ENCODE peak calls at places on chromosomes 16 and 17, in five cellular contexts. J is body of pancreas, H is A549, E is IMR-90, U is uterus. K is an unnamed sample. For H3K9me3, the result is how much of the 10 kb centered on the place peaks cover.

GRCh38 chr17:31740611-31741082 is 118.4 kb downstream of the COPRS start:
- DNase-seq in J (no peak), U (no peak), E (peak), H (no peak), K (no peak)

GRCh38 chr17:1697681-1698080 is 12.5 kb downstream of the TLCD2 start:
- DNase-seq in J (no peak), E (no peak), U (no peak), H (no peak), K (no peak)

GRCh38 chr17:55563363-55563762 is 52.1 kb upstream of the SMIM36 start:
- DNase-seq in U (no peak), E (no peak), H (no peak), J (no peak), K (no peak)

GRCh38 chr17:45413498-45413923 is 19.2 kb downstream of the ARHGAP27 start:
- DNase-seq in E (no peak), J (peak), U (no peak), H (no peak), K (peak)

GRCh38 chr16:29765167-29766032 is 12.7 kb upstream of the ZG16 start:
- DNase-seq in U (no peak), E (no peak), H (no peak), J (peak), K (no peak)

GRCh38 chr16:78742501-78743283 is 643.2 kb downstream of the WWOX start:
- DNase-seq in U (no peak), J (peak), H (no peak), E (peak), K (no peak)

GRCh38 chr17:1043601-1044251 is 46.8 kb downstream of the TIMM22 start:
- DNase-seq in J (no peak), U (peak), E (no peak), H (no peak), K (peak)

GRCh38 chr16:49641250-49641649 is 214.7 kb downstream of the ZNF423 start:
- DNase-seq in U (no peak), J (no peak), E (no peak), H (no peak), K (no peak)

GRCh38 chr17:82241183-82241925 is 12.5 kb downstream of the SLC16A3 start:
- DNase-seq in J (peak), H (peak), E (peak), U (peak), K (peak)

GRCh38 chr17:42518046-42518754 is 17.8 kb upstream of the NAGLU start:
- DNase-seq in U (peak), J (peak), E (peak), H (peak), K (peak)

GRCh38 chr16:85800321-85800669 is 800 bp downstream of the COX4I1 start:
- DNase-seq in U (no peak), J (no peak), H (no peak), E (no peak), K (no peak)

GRCh38 chr17:9350083-9350482 is 225.5 kb downstream of the STX8 start:
- DNase-seq in J (no peak), U (no peak), H (peak), E (peak), K (no peak)

GRCh38 chr16:67562918-67563707 is 787 bp downstream of the CTCF start:
- DNase-seq in H (peak), U (peak), E (peak), J (peak), K (peak)
- TF ChIP-seq POLR2A in H (peak), U (no peak), E (peak), J (peak), K (no peak)

DNA sequence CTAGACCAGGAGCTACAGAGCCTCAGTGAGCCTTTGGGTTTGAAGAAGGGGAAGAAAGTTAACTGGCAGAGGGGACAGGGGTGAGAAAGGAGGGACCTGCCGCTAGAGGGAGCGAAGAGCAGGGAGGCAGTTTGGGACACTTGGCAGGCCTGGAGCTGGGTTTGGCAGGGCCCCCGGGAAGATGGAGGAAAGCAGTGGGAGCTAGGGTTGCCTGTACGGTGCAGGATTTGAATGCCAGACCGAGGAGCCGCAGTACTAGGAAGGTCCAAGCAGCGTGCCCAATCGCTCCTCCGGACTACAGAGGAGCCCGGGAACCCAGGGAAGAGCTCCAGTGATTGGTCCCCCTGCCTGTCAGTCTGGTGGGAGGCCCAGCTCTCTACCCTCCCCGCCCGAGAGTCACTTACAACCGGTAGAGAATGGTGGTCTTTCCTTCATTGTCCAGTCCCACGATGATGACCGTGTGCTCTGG is 1.3 kb downstream of the ARL5C start:
- DNase-seq in E (peak), H (peak), U (peak), J (peak), K (peak)
- TF ChIP-seq CTCF in E (peak), H (peak), U (peak), J (peak), K (peak)

DNA sequence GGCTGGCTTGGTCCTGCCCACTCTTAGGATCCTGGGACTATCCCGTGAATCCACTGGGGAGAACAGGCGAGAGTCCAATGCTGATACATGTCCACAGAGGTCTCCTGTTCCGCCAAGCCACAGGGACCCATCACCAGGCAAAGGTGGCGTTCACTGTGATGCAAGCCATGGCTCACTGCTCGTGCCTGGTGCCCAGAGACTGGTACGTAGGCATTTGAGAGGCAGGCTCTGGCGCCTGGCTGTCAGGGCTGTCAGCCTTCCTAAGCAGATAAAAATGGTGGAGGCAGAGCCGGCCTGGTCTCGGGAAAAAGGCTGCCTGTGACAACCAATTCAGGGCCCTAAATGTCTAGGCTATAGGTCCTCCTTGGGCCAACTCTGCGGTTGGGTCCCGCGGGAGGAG is 2329.0 kb downstream of the TP53TG3F start:
- DNase-seq in J (no peak), U (no peak), H (no peak), E (no peak), K (no peak)
- H3K9me3 ChIP-seq in J (under half), U (under half), H (under half), E (half or more), K (under half)

DNA sequence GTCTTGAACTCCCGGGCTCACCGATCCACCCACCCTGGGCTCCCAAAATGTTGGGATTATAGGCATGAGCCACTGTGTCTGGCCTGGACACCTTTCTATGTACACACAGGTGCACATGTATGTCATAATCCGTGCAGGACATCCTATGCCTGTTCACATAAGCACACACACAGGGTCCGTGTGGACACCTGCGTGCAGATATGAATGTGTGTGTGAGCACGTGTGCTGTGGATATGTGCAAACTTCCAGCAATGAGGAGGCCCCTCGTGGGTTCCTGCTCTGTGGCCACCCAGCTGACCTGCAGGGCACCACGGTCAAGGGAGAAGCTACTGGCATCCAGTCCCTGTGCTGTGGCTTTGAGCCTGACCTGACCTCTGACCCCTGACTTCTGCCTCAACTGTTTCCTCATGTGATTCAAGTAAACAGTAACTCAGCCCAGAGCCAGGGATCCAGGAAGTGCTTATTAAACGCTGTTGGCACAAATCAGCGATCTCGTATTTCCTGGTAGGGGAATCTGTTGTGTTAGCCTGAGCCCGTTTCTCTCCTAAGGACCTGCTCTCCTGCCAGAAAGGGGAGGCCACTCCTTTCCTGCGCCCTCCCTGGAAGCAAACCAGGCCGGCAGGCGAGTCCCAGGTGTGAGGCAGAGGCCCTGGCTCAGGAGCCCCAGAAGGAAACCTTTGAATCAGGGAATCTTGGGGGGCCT is 6.5 kb downstream of the CPNE7 start:
- DNase-seq in J (peak), U (peak), H (peak), E (peak), K (no peak)
- TF ChIP-seq POLR2A in J (no peak), U (no peak), H (no peak), E (no peak), K (no peak)